ENCODE peak calls at places on chromosome 12, in four cellular contexts. R is hepatocyte, H is upper lobe of right lung, C is dorsolateral prefrontal cortex. G is an unnamed sample.
A peak's percentile ranks its signal among the peaks of the same experiment; 100 is the strongest.

GRCh38 chr12:64004639-64005038 is 160.1 kb downstream of the SRGAP1 start:
- DNase-seq in R (no peak), C (no peak), H (no peak), G (no peak)

GRCh38 chr12:42935756-42936155 is 346.2 kb upstream of the PRICKLE1 start:
- DNase-seq in R (no peak), C (no peak), H (no peak), G (no peak)

GRCh38 chr12:94813314-94813713 is 163.0 kb upstream of the TMCC3 start:
- DNase-seq in H (no peak), R (no peak), C (no peak), G (no peak)

GRCh38 chr12:26798013-26798412 is 35.0 kb downstream of the ITPR2 start:
- DNase-seq in R (no peak), H (no peak), C (no peak), G (no peak)

GRCh38 chr12:53217049-53217929 is 10.2 kb upstream of the ITGB7 start:
- DNase-seq in R (no peak), H (peak; percentile 77), C (no peak), G (no peak)

GRCh38 chr12:116366456-116366776 is 88.9 kb upstream of the MED13L start:
- DNase-seq in H (peak; percentile 74), C (no peak), R (no peak), G (no peak)

GRCh38 chr12:94592080-94592479 is 58.3 kb downstream of the TMCC3 start:
- DNase-seq in H (no peak), R (no peak), C (no peak), G (no peak)

GRCh38 chr12:122867701-122868461 is 28.0 kb downstream of the VPS37B start:
- DNase-seq in R (no peak), H (peak; percentile 64), C (no peak), G (peak; percentile 66)

GRCh38 chr12:105403095-105403494 is 72.6 kb downstream of the C12orf75 start:
- DNase-seq in C (no peak), H (no peak), R (no peak), G (no peak)

GRCh38 chr12:20946732-20947131 is 136.2 kb downstream of the SLCO1B3 start:
- DNase-seq in H (no peak), R (peak; percentile 48), C (no peak), G (peak; percentile 79)

GRCh38 chr12:123232472-123232806 is 502 bp downstream of the MPHOSPH9 start:
- DNase-seq in H (no peak), R (no peak), C (no peak), G (no peak)

GRCh38 chr12:122851820-122852219 is 16.6 kb downstream of the HIP1R start:
- DNase-seq in R (no peak), H (no peak), C (no peak), G (no peak)

GRCh38 chr12:95648990-95649791 is 97.9 kb upstream of the USP44 start:
- DNase-seq in R (peak; percentile 27), H (no peak), C (no peak), G (no peak)

GRCh38 chr12:53538209-53538689 is 31.0 kb upstream of the NPFF start:
- DNase-seq in R (peak; percentile 64), H (no peak), C (no peak), G (no peak)

GRCh38 chr12:32893008-32893407 is 3.6 kb downstream of the PKP2 start:
- DNase-seq in C (no peak), H (no peak), R (no peak), G (no peak)

GRCh38 chr12:103751171-103751570 is 89.9 kb downstream of the NT5DC3 start:
- DNase-seq in C (no peak), R (no peak), H (no peak), G (peak; percentile 45)

GRCh38 chr12:60522684-60523083 is 926.9 kb downstream of the SLC16A7 start:
- DNase-seq in R (no peak), C (peak; percentile 62), H (no peak), G (no peak)

GRCh38 chr12:56528836-56529235 is 7.2 kb downstream of the RBMS2 start:
- DNase-seq in R (no peak), C (no peak), H (no peak), G (no peak)

GRCh38 chr12:127060310-127060847 is 1206.6 kb upstream of the TMEM132C start:
- DNase-seq in R (no peak), H (no peak), C (no peak), G (no peak)

GRCh38 chr12:58306266-58306995 is 365.1 kb downstream of the ATP23 start:
- DNase-seq in C (no peak), R (no peak), H (no peak), G (no peak)

GRCh38 chr12:113874999-113875561 is 91.0 kb downstream of the RBM19 start:
- DNase-seq in H (no peak), C (no peak), R (no peak), G (no peak)

GRCh38 chr12:55927588-55928502 is at the start of gene PYM1:
- DNase-seq in R (peak; percentile 78), H (peak; percentile 91), C (peak; percentile 74), G (peak; percentile 96)

GRCh38 chr12:101087903-101088302 is 122.1 kb downstream of the SLC5A8 start:
- DNase-seq in C (no peak), R (no peak), H (no peak), G (no peak)

GRCh38 chr12:6373022-6373787 is 2.2 kb downstream of the SCNN1A start:
- DNase-seq in H (no peak), R (no peak), C (no peak), G (no peak)

GRCh38 chr12:79934309-79935020 is 432 bp downstream of the PPP1R12A start:
- DNase-seq in R (peak; percentile 74), C (peak; percentile 50), H (peak; percentile 80), G (peak; percentile 74)

GRCh38 chr12:109467978-109468676 is 9.0 kb downstream of the KCTD10 start:
- DNase-seq in H (no peak), R (no peak), C (no peak), G (no peak)

GRCh38 chr12:121911824-121912585 is 6.4 kb upstream of the CFAP251 start:
- DNase-seq in C (no peak), R (no peak), H (no peak), G (peak; percentile 31)

GRCh38 chr12:27709932-27710591 is 570 bp upstream of the MRPS35 start:
- DNase-seq in R (no peak), H (peak; percentile 67), C (no peak), G (no peak)

GRCh38 chr12:50111417-50111692 is 681 bp upstream of the COX14 start:
- DNase-seq in R (no peak), H (no peak), C (no peak), G (no peak)
- H3K4me3 ChIP-seq in R (no peak overlapping the region), H (peak overlapping the region; percentile 36), C (peak overlapping the region; percentile 97), G (peak overlapping the region; percentile 71)

GRCh38 chr12:14900521-14901227 is 15.0 kb upstream of the MGP start:
- DNase-seq in H (no peak), C (no peak), R (no peak), G (no peak)
- H3K27me3 ChIP-seq in H (no peaks in the 10 kb centered on the region), C (no peaks in the 10 kb centered on the region), R (no peaks in the 10 kb centered on the region), G (no peaks in the 10 kb centered on the region)

DNA sequence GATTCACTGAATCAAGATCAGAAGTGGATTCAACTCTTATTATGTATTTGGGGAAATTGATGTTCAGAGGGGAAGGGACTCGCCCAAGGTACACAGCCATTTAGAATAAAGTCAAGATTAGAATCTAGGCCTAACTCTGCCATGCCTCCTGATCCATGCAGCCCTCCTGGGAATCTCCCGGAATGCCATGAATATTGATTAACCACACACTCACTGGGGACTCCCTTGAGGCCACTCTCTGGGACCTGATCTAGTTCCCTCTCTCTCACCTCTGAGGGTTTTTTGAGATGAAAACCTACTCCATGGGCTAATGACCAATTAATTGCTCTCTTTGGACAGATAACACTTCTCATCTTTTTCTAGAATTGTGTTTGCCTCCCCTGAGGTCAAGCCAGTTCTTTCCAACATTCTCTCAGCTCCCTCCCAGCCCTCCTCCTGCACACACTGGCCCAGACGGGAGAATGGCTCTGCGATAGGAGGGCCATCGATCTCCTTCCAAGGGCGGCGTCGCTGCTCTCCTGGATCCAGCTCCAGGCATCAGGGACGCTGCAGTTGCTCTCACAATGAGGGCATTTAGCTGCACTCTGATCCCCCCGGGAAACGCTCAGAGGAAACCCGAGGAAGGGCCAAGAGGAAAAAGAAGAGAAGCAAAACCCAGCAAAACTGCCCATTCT is 22.6 kb downstream of the WSCD2 start:
- DNase-seq in R (no peak), H (no peak), C (no peak), G (no peak)
- H3K4me3 ChIP-seq in R (no peak overlapping the region), H (no peak overlapping the region), C (no peak overlapping the region), G (no peak overlapping the region)

GRCh38 chr12:168201-168600 is 45.8 kb downstream of the SLC6A12 start:
- DNase-seq in C (no peak), H (no peak), R (no peak), G (no peak)
- H3K27me3 ChIP-seq in C (no peaks in the 10 kb centered on the region), H (no peaks in the 10 kb centered on the region), R (no peaks in the 10 kb centered on the region), G (no peaks in the 10 kb centered on the region)

GRCh38 chr12:89468017-89468416 is 56.6 kb downstream of the GALNT4 start:
- DNase-seq in C (no peak), R (no peak), H (no peak), G (no peak)
- H3K4me3 ChIP-seq in C (no peak overlapping the region), R (no peak overlapping the region), H (no peak overlapping the region), G (no peak overlapping the region)

GRCh38 chr12:4914720-4915119 is 5.0 kb downstream of the KCNA1 start:
- DNase-seq in C (no peak), R (no peak), H (no peak), G (no peak)
- H3K27me3 ChIP-seq in C (peaks cover 7% of the 10 kb centered on the region), R (peaks cover 99% of the 10 kb centered on the region), H (peaks cover 73% of the 10 kb centered on the region), G (no peaks in the 10 kb centered on the region)

GRCh38 chr12:8088574-8088973 is 6.5 kb downstream of the NECAP1 start:
- DNase-seq in C (no peak), R (no peak), H (no peak), G (no peak)
- H3K4me3 ChIP-seq in C (no peak overlapping the region), R (no peak overlapping the region), H (no peak overlapping the region), G (peak overlapping the region; percentile 20)

GRCh38 chr12:77932216-77932615 is 101.5 kb downstream of the NAV3 start:
- DNase-seq in H (no peak), R (no peak), C (no peak), G (peak; percentile 43)
- H3K27me3 ChIP-seq in H (no peaks in the 10 kb centered on the region), R (no peaks in the 10 kb centered on the region), C (no peaks in the 10 kb centered on the region), G (no peaks in the 10 kb centered on the region)

DNA sequence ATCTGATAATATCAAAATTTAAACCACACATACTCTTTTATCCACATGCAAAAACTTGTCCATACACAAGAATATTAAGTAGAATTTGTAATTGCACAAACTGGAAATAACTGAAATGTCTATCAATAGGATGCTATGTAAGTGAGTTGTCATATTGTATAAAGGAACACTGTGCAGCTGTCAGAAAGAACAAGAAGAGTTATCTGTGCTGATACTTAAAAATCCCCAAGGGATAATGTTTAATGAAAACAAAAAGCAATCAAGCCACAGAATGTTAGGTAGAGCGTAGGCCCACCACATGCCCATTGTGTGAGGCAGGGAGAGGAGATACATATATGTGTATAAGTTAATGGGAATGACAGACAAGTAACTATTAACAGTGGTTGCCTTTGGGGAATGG is 25.9 kb upstream of the HIGD1C start:
- DNase-seq in C (no peak), R (no peak), H (no peak), G (peak; percentile 67)
- H3K4me3 ChIP-seq in C (peak overlapping the region; percentile 86), R (peak overlapping the region; percentile 42), H (peak overlapping the region; percentile 69), G (peak overlapping the region; percentile 93)

G was measured in Karpas-422.